ENCODE peak calls at places on chromosomes 11 and 22, in ten cellular contexts. M, I, L, Y, X, O, J, S, U and G are unnamed samples.

GRCh38 chr22:47456031-47456430 is 693.6 kb downstream of the TBC1D22A start:
- DNase-seq in O (peak), J (no peak), S (no peak), L (no peak), I (no peak), X (no peak), U (no peak), Y (no peak), M (no peak), G (no peak)

GRCh38 chr22:42292726-42293520 is 22.5 kb upstream of the TCF20 start:
- DNase-seq in M (no peak), Y (no peak), J (no peak), O (no peak), X (no peak), U (peak), I (no peak), S (no peak), L (no peak), G (no peak)

GRCh38 chr11:110376711-110377324 is 52.9 kb upstream of the FDX1 start:
- DNase-seq in J (peak), L (peak), X (peak), I (peak), U (peak), M (no peak), S (peak), Y (peak), O (no peak), G (peak)

GRCh38 chr11:103397369-103397768 is 288.1 kb downstream of the DYNC2H1 start:
- DNase-seq in O (no peak), M (no peak), S (no peak), Y (no peak), J (no peak), X (no peak), U (no peak), I (no peak), L (no peak), G (no peak)

GRCh38 chr22:46845281-46846153 is 83.1 kb downstream of the TBC1D22A start:
- DNase-seq in S (no peak), Y (no peak), U (no peak), L (no peak), X (no peak), O (no peak), J (peak), I (no peak), M (no peak), G (no peak)

GRCh38 chr11:1632053-1632714 is 2.6 kb downstream of the KRTAP5-5 start:
- DNase-seq in O (no peak), Y (no peak), I (no peak), L (no peak), M (no peak), S (no peak), U (no peak), X (no peak), J (no peak), G (peak)

GRCh38 chr11:128716231-128716630 is 22.4 kb downstream of the FLI1 start:
- DNase-seq in U (no peak), S (no peak), X (no peak), Y (no peak), J (no peak), O (no peak), M (no peak), L (no peak), I (no peak), G (no peak)

GRCh38 chr11:68825603-68826002 is 16.1 kb downstream of the CPT1A start:
- DNase-seq in J (no peak), S (peak), X (no peak), U (peak), Y (peak), L (peak), M (no peak), O (no peak), I (peak), G (no peak)

GRCh38 chr22:46737105-46737975 is 712 bp downstream of the CERK start:
- DNase-seq in J (no peak), L (no peak), M (no peak), I (no peak), S (peak), O (no peak), X (no peak), Y (no peak), U (peak), G (no peak)

GRCh38 chr11:102007567-102008437 is 39.4 kb upstream of the CFAP300 start:
- DNase-seq in L (peak), M (no peak), Y (no peak), U (peak), J (peak), X (peak), O (no peak), S (peak), I (peak), G (no peak)

GRCh38 chr11:19952101-19952605 is 208.1 kb downstream of the DBX1 start:
- DNase-seq in S (no peak), Y (no peak), O (no peak), L (no peak), U (no peak), M (no peak), I (no peak), J (peak), X (no peak), G (no peak)

GRCh38 chr11:12086271-12087074 is 23.9 kb upstream of the MICAL2 start:
- DNase-seq in O (peak), X (no peak), S (no peak), J (no peak), U (peak), M (no peak), L (no peak), Y (peak), I (peak), G (peak)

GRCh38 chr22:35318346-35319215 is 18.9 kb downstream of the TOM1 start:
- DNase-seq in J (no peak), S (no peak), Y (no peak), M (no peak), O (no peak), X (no peak), I (no peak), L (no peak), U (no peak), G (no peak)

GRCh38 chr11:120839201-120839600 is 184.7 kb upstream of the TBCEL start:
- DNase-seq in U (no peak), J (no peak), I (no peak), M (no peak), L (no peak), Y (no peak), S (no peak), O (no peak), X (no peak), G (no peak)

GRCh38 chr11:126840201-126840886 is 160.2 kb downstream of the KIRREL3 start:
- DNase-seq in X (no peak), U (no peak), O (no peak), J (no peak), L (no peak), S (no peak), Y (no peak), M (no peak), I (no peak), G (no peak)

GRCh38 chr11:90113541-90113940 is 20.9 kb upstream of the NAALAD2 start:
- DNase-seq in J (no peak), X (no peak), M (no peak), Y (no peak), S (no peak), L (no peak), O (no peak), U (no peak), I (no peak), G (no peak)

GRCh38 chr22:43968614-43969013 is 13.4 kb downstream of the SAMM50 start:
- DNase-seq in S (no peak), I (no peak), M (no peak), O (no peak), Y (no peak), X (no peak), U (no peak), L (no peak), J (no peak), G (peak)

GRCh38 chr22:50305658-50306566 is 1.5 kb downstream of the PLXNB2 start:
- DNase-seq in J (peak), O (peak), L (peak), S (peak), I (peak), X (peak), Y (peak), U (peak), M (no peak), G (peak)

GRCh38 chr22:19504900-19505734 is 19.1 kb downstream of the CLDN5 start:
- DNase-seq in I (no peak), O (no peak), J (no peak), S (no peak), X (no peak), M (no peak), Y (no peak), L (no peak), U (no peak), G (no peak)

GRCh38 chr11:9774591-9775392 is 110.9 kb downstream of the SWAP70 start:
- DNase-seq in L (no peak), J (no peak), Y (no peak), X (no peak), S (no peak), I (no peak), U (no peak), O (no peak), M (no peak), G (no peak)

GRCh38 chr11:66082936-66083698 is 13.0 kb downstream of the PACS1 start:
- DNase-seq in L (no peak), S (peak), U (no peak), Y (no peak), M (no peak), X (no peak), I (no peak), J (peak), O (no peak), G (no peak)

GRCh38 chr11:64163951-64164350 is 2.0 kb downstream of the MACROD1 start:
- DNase-seq in Y (no peak), M (no peak), L (no peak), U (no peak), J (no peak), O (no peak), S (no peak), I (no peak), X (no peak), G (no peak)

GRCh38 chr22:25896098-25896497 is 154.1 kb downstream of the MYO18B start:
- DNase-seq in O (no peak), Y (no peak), S (no peak), J (no peak), L (no peak), M (no peak), U (no peak), I (no peak), X (no peak), G (no peak)

GRCh38 chr11:129224538-129224937 is 32.4 kb upstream of the ARHGAP32 start:
- DNase-seq in M (no peak), O (no peak), I (no peak), L (no peak), X (no peak), U (no peak), S (no peak), J (no peak), Y (no peak), G (no peak)

GRCh38 chr22:42994917-42995562 is 19.9 kb downstream of the PACSIN2 start:
- DNase-seq in I (peak), O (no peak), M (peak), J (no peak), X (peak), L (peak), U (peak), S (no peak), Y (peak), G (peak)

GRCh38 chr22:16838073-16838472 is 12.9 kb upstream of the XKR3 start:
- DNase-seq in L (no peak), I (no peak), M (no peak), X (no peak), J (no peak), O (no peak), U (no peak), Y (no peak), S (no peak), G (no peak)

GRCh38 chr22:38289583-38290082 is 16.8 kb upstream of the TMEM184B start:
- DNase-seq in M (no peak), S (no peak), J (no peak), I (no peak), U (no peak), X (no peak), Y (no peak), O (no peak), L (no peak), G (no peak)

GRCh38 chr22:38286915-38287669 is 14.3 kb upstream of the TMEM184B start:
- DNase-seq in J (no peak), Y (no peak), S (no peak), U (no peak), O (no peak), X (no peak), I (no peak), M (no peak), L (no peak), G (no peak)

GRCh38 chr22:38291201-38291777 is 18.5 kb upstream of the TMEM184B start:
- DNase-seq in I (no peak), Y (no peak), O (no peak), X (no peak), S (no peak), L (no peak), J (no peak), U (no peak), M (no peak), G (no peak)

GRCh38 chr22:38292694-38293093 is 19.9 kb upstream of the TMEM184B start:
- DNase-seq in U (no peak), Y (no peak), M (no peak), O (no peak), I (no peak), L (no peak), X (no peak), J (no peak), S (no peak), G (no peak)

DNA sequence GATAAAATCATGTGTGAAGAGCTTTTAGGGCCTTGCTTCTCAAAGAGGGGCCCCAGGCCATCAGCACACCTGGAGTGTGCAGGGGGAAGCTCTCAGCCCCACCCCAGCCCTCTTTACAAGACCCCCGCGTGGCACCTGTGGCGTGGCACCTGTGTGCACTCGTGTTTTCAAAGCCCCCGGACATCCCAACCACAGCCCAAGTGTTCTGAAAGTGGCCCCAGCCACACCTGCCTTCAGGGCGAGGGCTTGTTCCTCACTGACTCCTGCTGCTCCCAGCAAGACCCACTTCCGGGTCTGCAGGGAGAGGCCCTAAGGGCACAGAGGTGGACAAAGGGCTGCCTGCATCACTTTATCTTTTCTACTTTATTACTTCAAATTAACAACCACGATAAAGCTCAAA is 17.5 kb upstream of the TMEM184B start:
- DNase-seq in M (no peak), Y (no peak), O (no peak), L (no peak), U (peak), J (no peak), S (no peak), X (no peak), I (no peak), G (no peak)
- H3K27ac ChIP-seq in M (no peak), Y (no peak), O (no peak), L (peak), U (peak), J (no peak), S (no peak), X (no peak), I (peak), G (peak)

DNA sequence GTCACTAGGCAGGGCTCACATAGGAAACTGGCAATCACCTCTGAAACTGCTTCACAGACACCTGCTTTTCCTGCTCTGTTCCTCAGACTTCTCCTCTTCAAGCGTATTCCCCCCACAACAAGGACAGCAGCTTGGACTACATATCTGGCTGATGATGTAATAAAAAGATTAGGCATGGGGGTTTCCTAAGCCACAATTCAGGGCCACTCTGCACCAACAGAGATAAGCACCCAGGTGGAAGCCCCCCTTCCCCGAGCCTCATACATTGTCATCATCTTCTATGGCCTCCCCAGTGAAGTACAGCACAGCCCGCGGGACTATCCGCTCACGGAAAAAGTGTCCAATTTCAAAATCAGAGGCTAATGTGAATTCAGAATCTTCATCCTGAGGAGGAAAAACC is 25.0 kb upstream of the PHLDA2 start:
- DNase-seq in L (no peak), M (no peak), X (no peak), I (no peak), Y (no peak), U (no peak), S (no peak), J (no peak), O (no peak), G (no peak)
- TF ChIP-seq POLR2AphosphoS5 in L (no peak), M (no peak), X (no peak), I (no peak), Y (no peak), U (no peak), S (no peak), J (no peak), O (no peak), G (no peak)

GRCh38 chr11:131694526-131695424 is 324.4 kb downstream of the NTM start:
- DNase-seq in J (peak), L (peak), M (peak), X (peak), Y (no peak), U (peak), O (peak), I (peak), S (peak), G (peak)
- H3K4me3 ChIP-seq in J (no peak), L (no peak), M (peak), X (no peak), Y (no peak), U (no peak), O (no peak), I (no peak), S (no peak), G (peak)

DNA sequence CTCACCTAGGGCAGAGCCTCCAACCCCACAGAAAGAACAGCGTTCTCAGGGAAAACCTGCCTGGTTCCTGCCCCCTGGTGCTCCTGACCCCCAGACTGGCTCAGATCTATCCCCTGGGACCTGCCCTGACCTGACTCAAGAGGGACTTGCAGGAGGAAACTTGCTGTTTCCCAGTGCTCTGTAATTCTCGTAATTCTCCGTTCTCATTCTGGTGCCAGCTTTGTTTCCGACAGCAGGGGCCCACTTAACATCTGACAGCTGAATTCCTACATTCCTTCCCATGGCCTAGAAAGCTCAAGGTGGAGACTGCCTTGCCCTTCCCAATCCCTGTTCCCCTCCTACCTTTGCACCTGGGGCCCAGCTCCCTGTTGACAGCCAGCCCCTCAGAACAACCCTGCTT is 12.5 kb upstream of the CSF2RB start:
- DNase-seq in M (no peak), L (no peak), O (no peak), I (no peak), S (no peak), Y (no peak), J (no peak), X (peak), U (no peak), G (no peak)
- H3K27ac ChIP-seq in M (no peak), L (peak), O (no peak), I (no peak), S (no peak), Y (peak), J (no peak), X (no peak), U (peak), G (no peak)

GRCh38 chr11:93028959-93029536 is 59.6 kb downstream of the MTNR1B start:
- DNase-seq in Y (no peak), S (no peak), X (no peak), J (no peak), U (no peak), O (no peak), M (no peak), I (no peak), L (no peak), G (no peak)
- TF ChIP-seq POLR2AphosphoS5 in Y (no peak), S (no peak), X (no peak), J (no peak), U (no peak), O (no peak), M (no peak), I (no peak), L (no peak), G (no peak)

GRCh38 chr22:27299181-27300085 is 502.1 kb downstream of the MN1 start:
- DNase-seq in X (no peak), L (no peak), O (no peak), M (peak), U (no peak), Y (no peak), I (no peak), J (peak), S (peak), G (no peak)
- H3K4me3 ChIP-seq in X (no peak), L (no peak), O (no peak), M (peak), U (no peak), Y (no peak), I (no peak), J (no peak), S (no peak), G (no peak)

DNA sequence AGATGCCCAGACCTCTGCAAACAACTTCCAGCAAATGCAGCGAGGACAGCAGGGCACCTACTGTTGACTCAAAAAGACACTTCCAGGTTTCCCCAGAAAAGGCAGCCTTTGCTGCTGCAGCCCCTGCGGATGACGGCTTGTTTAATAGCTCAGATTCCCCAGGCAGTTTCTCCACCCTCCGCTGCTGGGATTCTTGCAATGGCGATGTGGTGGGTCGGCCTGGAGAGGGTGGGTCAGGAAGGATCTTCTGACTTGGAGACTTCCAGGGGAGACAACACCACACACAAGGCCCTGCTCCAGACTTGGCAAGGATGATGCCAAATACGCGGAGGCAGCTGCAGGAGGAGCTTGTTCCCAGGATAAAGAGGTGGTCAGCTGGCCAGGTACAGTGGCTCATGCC is 17.9 kb upstream of the TREH start:
- DNase-seq in L (no peak), U (no peak), J (no peak), S (no peak), Y (no peak), X (no peak), I (no peak), O (no peak), M (no peak), G (no peak)
- H3K27ac ChIP-seq in L (no peak), U (no peak), J (no peak), S (no peak), Y (no peak), X (no peak), I (no peak), O (no peak), M (no peak), G (no peak)